ENCODE peak calls at places on chromosomes 3 and 15, in six cellular contexts. O is CD4-positive, alpha-beta T cell; Q is GM12891; W is glutamatergic neuron; H is activated T-helper 1 cell treated with Interleukin-2 at 50 U/mL for 16 hours; F is A549. M is an unnamed sample.

GRCh38 chr3:177195242-177195940 is 1.9 kb downstream of the TBL1XR1 start:
- DNase-seq in H (no peak), F (no peak), Q (no peak), O (no peak), W (no peak), M (no peak)

GRCh38 chr3:66037330-66037985 is 1.3 kb downstream of the MAGI1 start:
- DNase-seq in H (no peak), O (no peak), F (peak), W (peak), Q (no peak), M (no peak)

GRCh38 chr3:149686996-149687395 is 29.2 kb upstream of the WWTR1 start:
- DNase-seq in O (no peak), F (no peak), Q (no peak), H (no peak), W (no peak), M (no peak)

GRCh38 chr3:72655151-72655551 is 193.1 kb downstream of the SHQ1 start:
- DNase-seq in F (no peak), H (no peak), W (no peak), O (no peak), Q (no peak), M (no peak)

GRCh38 chr3:197534348-197534725 is 21.4 kb downstream of the BDH1 start:
- DNase-seq in Q (no peak), W (no peak), H (no peak), O (no peak), F (no peak), M (no peak)

GRCh38 chr3:11272913-11273574 is 847 bp downstream of the ATG7 start:
- DNase-seq in F (no peak), O (no peak), W (no peak), Q (no peak), H (no peak), M (no peak)

GRCh38 chr3:34157491-34157890 is 359.1 kb downstream of the PDCD6IP start:
- DNase-seq in W (no peak), F (no peak), Q (no peak), H (no peak), O (no peak), M (no peak)

GRCh38 chr15:99098426-99098825 is 6.5 kb upstream of the SYNM start:
- DNase-seq in H (no peak), O (no peak), F (no peak), Q (no peak), W (no peak), M (no peak)

GRCh38 chr3:152976232-152976631 is 141.3 kb downstream of the P2RY1 start:
- DNase-seq in Q (no peak), W (no peak), H (no peak), F (no peak), O (no peak), M (no peak)

GRCh38 chr3:59408047-59408624 is 358.3 kb upstream of the CFAP20DC start:
- DNase-seq in H (no peak), W (no peak), O (no peak), F (no peak), Q (no peak), M (no peak)

GRCh38 chr3:179324270-179324754 is 1.5 kb downstream of the ZNF639 start:
- DNase-seq in H (no peak), W (no peak), Q (no peak), O (no peak), F (no peak), M (no peak)

GRCh38 chr3:12994357-12994606 is 78.9 kb downstream of the IQSEC1 start:
- DNase-seq in O (no peak), F (peak), W (no peak), Q (peak), H (no peak), M (no peak)

GRCh38 chr15:75644376-75644775 is 3.3 kb upstream of the SNX33 start:
- DNase-seq in O (no peak), F (no peak), Q (no peak), H (no peak), W (no peak), M (no peak)

GRCh38 chr15:74432968-74433591 is 678 bp downstream of the SEMA7A start:
- DNase-seq in F (no peak), H (no peak), W (no peak), Q (no peak), O (no peak), M (no peak)

GRCh38 chr3:16907245-16907644 is 22.5 kb downstream of the PLCL2 start:
- DNase-seq in F (no peak), O (no peak), W (no peak), H (no peak), Q (no peak), M (no peak)

GRCh38 chr3:71201939-71202338 is 381.6 kb downstream of the FOXP1 start:
- DNase-seq in O (no peak), F (no peak), H (no peak), W (no peak), Q (no peak), M (no peak)

GRCh38 chr3:77690284-77690869 is 650.5 kb downstream of the ROBO2 start:
- DNase-seq in Q (no peak), W (no peak), O (no peak), H (no peak), F (no peak), M (no peak)

GRCh38 chr3:21944251-21944650 is 193.2 kb upstream of the ZNF385D start:
- DNase-seq in H (no peak), Q (no peak), W (no peak), F (no peak), O (no peak), M (peak)